ENCODE peak calls at places on chromosomes 4 and X, in four cellular contexts. One of them, this sample, is unnamed.

GRCh38 chrX:153770606-153771175 is 6.6 kb downstream of the PLXNB3 start:
- DNase-seq in AG20443: no peak
- DNase-seq in heart left ventricle: no peak
- DNase-seq in stimulated activated naive B cell treated with anti-CD40 and anti-IgM and Interleukin-4, amounts not matched to agents 10 μg/mL and 1 μg/mL and 100 μg/mL, for 72 hours: no peak
- DNase-seq in this sample: no peak

GRCh38 chr4:158590219-158590618 is 68.5 kb downstream of the RXFP1 start:
- DNase-seq in stimulated activated naive B cell treated with anti-CD40 and anti-IgM and Interleukin-4, amounts not matched to agents 10 μg/mL and 1 μg/mL and 100 μg/mL, for 72 hours: no peak
- DNase-seq in heart left ventricle: no peak
- DNase-seq in AG20443: no peak
- DNase-seq in this sample: no peak

GRCh38 chrX:13666836-13667235 is 13.9 kb downstream of the TCEANC start:
- DNase-seq in heart left ventricle: no peak
- DNase-seq in AG20443: no peak
- DNase-seq in stimulated activated naive B cell treated with anti-CD40 and anti-IgM and Interleukin-4, amounts not matched to agents 10 μg/mL and 1 μg/mL and 100 μg/mL, for 72 hours: no peak
- DNase-seq in this sample: peak

GRCh38 chr4:140611854-140612253 is 43.1 kb upstream of the UCP1 start:
- DNase-seq in heart left ventricle: no peak
- DNase-seq in AG20443: no peak
- DNase-seq in stimulated activated naive B cell treated with anti-CD40 and anti-IgM and Interleukin-4, amounts not matched to agents 10 μg/mL and 1 μg/mL and 100 μg/mL, for 72 hours: no peak
- DNase-seq in this sample: no peak

GRCh38 chrX:21479695-21480280 is 105.6 kb downstream of the CNKSR2 start:
- DNase-seq in heart left ventricle: no peak
- DNase-seq in stimulated activated naive B cell treated with anti-CD40 and anti-IgM and Interleukin-4, amounts not matched to agents 10 μg/mL and 1 μg/mL and 100 μg/mL, for 72 hours: no peak
- DNase-seq in AG20443: peak
- DNase-seq in this sample: no peak

GRCh38 chrX:70289168-70289792 is 447 bp downstream of the PDZD11 start:
- DNase-seq in stimulated activated naive B cell treated with anti-CD40 and anti-IgM and Interleukin-4, amounts not matched to agents 10 μg/mL and 1 μg/mL and 100 μg/mL, for 72 hours: no peak
- DNase-seq in AG20443: peak
- DNase-seq in heart left ventricle: no peak
- DNase-seq in this sample: no peak

GRCh38 chr4:29578329-29578728 is 1141.8 kb upstream of the PCDH7 start:
- DNase-seq in AG20443: no peak
- DNase-seq in stimulated activated naive B cell treated with anti-CD40 and anti-IgM and Interleukin-4, amounts not matched to agents 10 μg/mL and 1 μg/mL and 100 μg/mL, for 72 hours: no peak
- DNase-seq in heart left ventricle: no peak
- DNase-seq in this sample: no peak

GRCh38 chrX:124238268-124238667 is 94.2 kb upstream of the TEX13D start:
- DNase-seq in stimulated activated naive B cell treated with anti-CD40 and anti-IgM and Interleukin-4, amounts not matched to agents 10 μg/mL and 1 μg/mL and 100 μg/mL, for 72 hours: no peak
- DNase-seq in heart left ventricle: no peak
- DNase-seq in AG20443: no peak
- DNase-seq in this sample: no peak

GRCh38 chr4:176792348-176793059 is at the start of gene VEGFC:
- DNase-seq in heart left ventricle: peak
- DNase-seq in stimulated activated naive B cell treated with anti-CD40 and anti-IgM and Interleukin-4, amounts not matched to agents 10 μg/mL and 1 μg/mL and 100 μg/mL, for 72 hours: no peak
- DNase-seq in AG20443: peak
- DNase-seq in this sample: peak

GRCh38 chr4:657338-658030 is 16.6 kb downstream of the ATP5ME start:
- DNase-seq in stimulated activated naive B cell treated with anti-CD40 and anti-IgM and Interleukin-4, amounts not matched to agents 10 μg/mL and 1 μg/mL and 100 μg/mL, for 72 hours: no peak
- DNase-seq in heart left ventricle: peak
- DNase-seq in AG20443: no peak
- DNase-seq in this sample: no peak

GRCh38 chr4:153198739-153199138 is 5.5 kb upstream of the TRIM2 start:
- DNase-seq in heart left ventricle: no peak
- DNase-seq in AG20443: no peak
- DNase-seq in stimulated activated naive B cell treated with anti-CD40 and anti-IgM and Interleukin-4, amounts not matched to agents 10 μg/mL and 1 μg/mL and 100 μg/mL, for 72 hours: no peak
- DNase-seq in this sample: no peak

GRCh38 chr4:158209825-158210807 is at the start of gene TMEM144:
- DNase-seq in stimulated activated naive B cell treated with anti-CD40 and anti-IgM and Interleukin-4, amounts not matched to agents 10 μg/mL and 1 μg/mL and 100 μg/mL, for 72 hours: peak
- DNase-seq in heart left ventricle: peak
- DNase-seq in AG20443: peak
- DNase-seq in this sample: peak

GRCh38 chrX:100615015-100615414 is 21.6 kb downstream of the TSPAN6 start:
- DNase-seq in heart left ventricle: no peak
- DNase-seq in stimulated activated naive B cell treated with anti-CD40 and anti-IgM and Interleukin-4, amounts not matched to agents 10 μg/mL and 1 μg/mL and 100 μg/mL, for 72 hours: peak
- DNase-seq in AG20443: peak
- DNase-seq in this sample: no peak

GRCh38 chr4:13793020-13793710 is 165.6 kb upstream of the BOD1L1 start:
- DNase-seq in stimulated activated naive B cell treated with anti-CD40 and anti-IgM and Interleukin-4, amounts not matched to agents 10 μg/mL and 1 μg/mL and 100 μg/mL, for 72 hours: no peak
- DNase-seq in AG20443: no peak
- DNase-seq in heart left ventricle: no peak
- DNase-seq in this sample: no peak

GRCh38 chrX:130896816-130897508 is 6.0 kb downstream of the ENOX2 start:
- DNase-seq in heart left ventricle: no peak
- DNase-seq in stimulated activated naive B cell treated with anti-CD40 and anti-IgM and Interleukin-4, amounts not matched to agents 10 μg/mL and 1 μg/mL and 100 μg/mL, for 72 hours: no peak
- DNase-seq in AG20443: no peak
- DNase-seq in this sample: no peak

GRCh38 chr4:16029886-16030285 is 53.9 kb downstream of the PROM1 start:
- DNase-seq in stimulated activated naive B cell treated with anti-CD40 and anti-IgM and Interleukin-4, amounts not matched to agents 10 μg/mL and 1 μg/mL and 100 μg/mL, for 72 hours: no peak
- DNase-seq in heart left ventricle: no peak
- DNase-seq in AG20443: no peak
- DNase-seq in this sample: no peak

GRCh38 chrX:84144281-84144680 is 43.7 kb downstream of the RPS6KA6 start:
- DNase-seq in heart left ventricle: no peak
- DNase-seq in stimulated activated naive B cell treated with anti-CD40 and anti-IgM and Interleukin-4, amounts not matched to agents 10 μg/mL and 1 μg/mL and 100 μg/mL, for 72 hours: no peak
- DNase-seq in AG20443: no peak
- DNase-seq in this sample: no peak

GRCh38 chrX:18983711-18984380 is at the start of gene PHKA2:
- DNase-seq in stimulated activated naive B cell treated with anti-CD40 and anti-IgM and Interleukin-4, amounts not matched to agents 10 μg/mL and 1 μg/mL and 100 μg/mL, for 72 hours: peak
- DNase-seq in heart left ventricle: peak
- DNase-seq in AG20443: peak
- DNase-seq in this sample: peak

GRCh38 chrX:14027031-14027430 is 2.7 kb downstream of the GEMIN8 start:
- DNase-seq in stimulated activated naive B cell treated with anti-CD40 and anti-IgM and Interleukin-4, amounts not matched to agents 10 μg/mL and 1 μg/mL and 100 μg/mL, for 72 hours: no peak
- DNase-seq in AG20443: no peak
- DNase-seq in heart left ventricle: peak
- DNase-seq in this sample: peak

GRCh38 chrX:2230457-2230856 is 270.3 kb downstream of the DHRSX start:
- DNase-seq in AG20443: no peak
- DNase-seq in stimulated activated naive B cell treated with anti-CD40 and anti-IgM and Interleukin-4, amounts not matched to agents 10 μg/mL and 1 μg/mL and 100 μg/mL, for 72 hours: no peak
- DNase-seq in heart left ventricle: no peak
- DNase-seq in this sample: no peak

GRCh38 chrX:87049567-87049966 is 468.0 kb upstream of the KLHL4 start:
- DNase-seq in AG20443: no peak
- DNase-seq in heart left ventricle: no peak
- DNase-seq in stimulated activated naive B cell treated with anti-CD40 and anti-IgM and Interleukin-4, amounts not matched to agents 10 μg/mL and 1 μg/mL and 100 μg/mL, for 72 hours: no peak
- DNase-seq in this sample: no peak

GRCh38 chr4:51836531-51836930 is 6.4 kb upstream of the DCUN1D4 start:
- DNase-seq in stimulated activated naive B cell treated with anti-CD40 and anti-IgM and Interleukin-4, amounts not matched to agents 10 μg/mL and 1 μg/mL and 100 μg/mL, for 72 hours: no peak
- DNase-seq in AG20443: no peak
- DNase-seq in heart left ventricle: no peak
- DNase-seq in this sample: no peak

GRCh38 chrX:72125331-72126047 is 6.2 kb downstream of the RTL5 start:
- DNase-seq in AG20443: no peak
- DNase-seq in stimulated activated naive B cell treated with anti-CD40 and anti-IgM and Interleukin-4, amounts not matched to agents 10 μg/mL and 1 μg/mL and 100 μg/mL, for 72 hours: no peak
- DNase-seq in heart left ventricle: no peak
- DNase-seq in this sample: no peak

GRCh38 chrX:2502668-2503519 is 2.1 kb upstream of the DHRSX start:
- DNase-seq in heart left ventricle: no peak
- DNase-seq in AG20443: no peak
- DNase-seq in stimulated activated naive B cell treated with anti-CD40 and anti-IgM and Interleukin-4, amounts not matched to agents 10 μg/mL and 1 μg/mL and 100 μg/mL, for 72 hours: no peak
- DNase-seq in this sample: no peak

GRCh38 chrX:127577884-127578283 is 474.3 kb downstream of the ACTRT1 start:
- DNase-seq in stimulated activated naive B cell treated with anti-CD40 and anti-IgM and Interleukin-4, amounts not matched to agents 10 μg/mL and 1 μg/mL and 100 μg/mL, for 72 hours: no peak
- DNase-seq in heart left ventricle: no peak
- DNase-seq in AG20443: no peak
- DNase-seq in this sample: no peak

GRCh38 chr4:141905751-141906150 is 269.4 kb downstream of the IL15 start:
- DNase-seq in heart left ventricle: no peak
- DNase-seq in AG20443: peak
- DNase-seq in stimulated activated naive B cell treated with anti-CD40 and anti-IgM and Interleukin-4, amounts not matched to agents 10 μg/mL and 1 μg/mL and 100 μg/mL, for 72 hours: no peak
- DNase-seq in this sample: no peak

GRCh38 chrX:104459796-104460195 is 106.2 kb upstream of the IL1RAPL2 start:
- DNase-seq in AG20443: no peak
- DNase-seq in stimulated activated naive B cell treated with anti-CD40 and anti-IgM and Interleukin-4, amounts not matched to agents 10 μg/mL and 1 μg/mL and 100 μg/mL, for 72 hours: no peak
- DNase-seq in heart left ventricle: no peak
- DNase-seq in this sample: no peak

GRCh38 chr4:120071192-120071795 is 4.6 kb upstream of the MAD2L1 start:
- DNase-seq in AG20443: peak
- DNase-seq in stimulated activated naive B cell treated with anti-CD40 and anti-IgM and Interleukin-4, amounts not matched to agents 10 μg/mL and 1 μg/mL and 100 μg/mL, for 72 hours: no peak
- DNase-seq in heart left ventricle: no peak
- DNase-seq in this sample: no peak

GRCh38 chr4:17336524-17336941 is 175.4 kb downstream of the QDPR start:
- DNase-seq in stimulated activated naive B cell treated with anti-CD40 and anti-IgM and Interleukin-4, amounts not matched to agents 10 μg/mL and 1 μg/mL and 100 μg/mL, for 72 hours: no peak
- DNase-seq in AG20443: no peak
- DNase-seq in heart left ventricle: no peak
- DNase-seq in this sample: peak

This sample was measured in left ventricle myocardium inferior.